ENCODE peak calls at places on chromosomes 6 and 20, in ten cellular contexts. N is left ventricle myocardium inferior; B is psoas muscle; P is fibroblast of lung; F is ascending aorta; E is CD8-positive, alpha-beta T cell; W is PC-3; V is cardiac muscle cell; O is pancreas; L is colonic mucosa. I is an unnamed sample. For H3K4me1, the result is how much of the 10 kb centered on the place peaks cover.

GRCh38 chr6:82507112-82507511 is 143.5 kb downstream of the TPBG start:
- DNase-seq in N (no peak), B (no peak), P (peak), F (no peak), E (no peak), W (peak), V (no peak), O (no peak), L (no peak), I (no peak)

GRCh38 chr6:43737272-43738081 is 32.5 kb upstream of the VEGFA start:
- DNase-seq in N (peak), B (peak), P (no peak), F (no peak), E (no peak), W (no peak), V (peak), O (no peak), L (no peak), I (no peak)

GRCh38 chr6:165663736-165664552 is 903 bp upstream of the PDE10A start:
- DNase-seq in N (peak), B (no peak), P (peak), F (no peak), E (no peak), W (no peak), V (no peak), O (no peak), L (no peak), I (no peak)

GRCh38 chr20:24363031-24363430 is 106.4 kb upstream of the SYNDIG1 start:
- DNase-seq in N (no peak), B (no peak), P (no peak), F (no peak), E (no peak), W (no peak), V (no peak), O (no peak), L (no peak), I (no peak)

GRCh38 chr6:90444125-90444745 is 142.6 kb downstream of the MAP3K7 start:
- DNase-seq in N (no peak), B (no peak), P (no peak), F (no peak), E (no peak), W (no peak), V (no peak), O (no peak), L (no peak), I (no peak)

GRCh38 chr20:51154708-51155690 is 132.1 kb upstream of the KCNG1 start:
- DNase-seq in N (no peak), B (no peak), P (no peak), F (no peak), E (no peak), W (no peak), V (no peak), O (no peak), L (no peak), I (no peak)

GRCh38 chr6:42124223-42124836 is 18.1 kb downstream of the C6orf132 start:
- DNase-seq in N (no peak), B (no peak), P (no peak), F (no peak), E (no peak), W (no peak), V (no peak), O (no peak), L (no peak), I (no peak)

GRCh38 chr20:24478584-24478983 is 9.2 kb downstream of the SYNDIG1 start:
- DNase-seq in N (no peak), B (no peak), P (no peak), F (no peak), E (no peak), W (no peak), V (no peak), O (no peak), L (no peak), I (no peak)

GRCh38 chr6:134689177-134689576 is 260.7 kb downstream of the ALDH8A1 start:
- DNase-seq in N (peak), B (no peak), P (no peak), F (no peak), E (no peak), W (no peak), V (no peak), O (no peak), L (no peak), I (no peak)

GRCh38 chr6:97136644-97137358 is 146.2 kb downstream of the MMS22L start:
- DNase-seq in N (no peak), B (no peak), P (no peak), F (no peak), E (no peak), W (no peak), V (no peak), O (no peak), L (no peak), I (no peak)

GRCh38 chr6:106056060-106056737 is 29.9 kb upstream of the PRDM1 start:
- DNase-seq in N (no peak), B (no peak), P (no peak), F (no peak), E (no peak), W (no peak), V (no peak), O (no peak), L (no peak), I (no peak)

GRCh38 chr6:43436577-43437282 is 9.4 kb downstream of the ABCC10 start:
- DNase-seq in N (no peak), B (no peak), P (peak), F (no peak), E (no peak), W (peak), V (peak), O (peak), L (no peak), I (peak)

GRCh38 chr20:47680804-47681529 is 104.3 kb downstream of the SULF2 start:
- DNase-seq in N (no peak), B (no peak), P (peak), F (no peak), E (no peak), W (peak), V (peak), O (no peak), L (no peak), I (no peak)

GRCh38 chr6:113719056-113719455 is 138.1 kb upstream of the MARCKS start:
- DNase-seq in N (no peak), B (no peak), P (no peak), F (no peak), E (no peak), W (peak), V (no peak), O (no peak), L (peak), I (no peak)

GRCh38 chr20:46994341-46994740 is 99.7 kb downstream of the EYA2 start:
- DNase-seq in N (no peak), B (no peak), P (no peak), F (no peak), E (no peak), W (no peak), V (no peak), O (no peak), L (no peak), I (no peak)

GRCh38 chr6:129432738-129433137 is 277.2 kb downstream of the ARHGAP18 start:
- DNase-seq in N (no peak), B (no peak), P (no peak), F (no peak), E (no peak), W (peak), V (peak), O (no peak), L (no peak), I (no peak)

GRCh38 chr6:147132889-147133288 is 71.3 kb upstream of the STXBP5 start:
- DNase-seq in N (no peak), B (no peak), P (peak), F (no peak), E (no peak), W (peak), V (peak), O (no peak), L (no peak), I (no peak)

DNA sequence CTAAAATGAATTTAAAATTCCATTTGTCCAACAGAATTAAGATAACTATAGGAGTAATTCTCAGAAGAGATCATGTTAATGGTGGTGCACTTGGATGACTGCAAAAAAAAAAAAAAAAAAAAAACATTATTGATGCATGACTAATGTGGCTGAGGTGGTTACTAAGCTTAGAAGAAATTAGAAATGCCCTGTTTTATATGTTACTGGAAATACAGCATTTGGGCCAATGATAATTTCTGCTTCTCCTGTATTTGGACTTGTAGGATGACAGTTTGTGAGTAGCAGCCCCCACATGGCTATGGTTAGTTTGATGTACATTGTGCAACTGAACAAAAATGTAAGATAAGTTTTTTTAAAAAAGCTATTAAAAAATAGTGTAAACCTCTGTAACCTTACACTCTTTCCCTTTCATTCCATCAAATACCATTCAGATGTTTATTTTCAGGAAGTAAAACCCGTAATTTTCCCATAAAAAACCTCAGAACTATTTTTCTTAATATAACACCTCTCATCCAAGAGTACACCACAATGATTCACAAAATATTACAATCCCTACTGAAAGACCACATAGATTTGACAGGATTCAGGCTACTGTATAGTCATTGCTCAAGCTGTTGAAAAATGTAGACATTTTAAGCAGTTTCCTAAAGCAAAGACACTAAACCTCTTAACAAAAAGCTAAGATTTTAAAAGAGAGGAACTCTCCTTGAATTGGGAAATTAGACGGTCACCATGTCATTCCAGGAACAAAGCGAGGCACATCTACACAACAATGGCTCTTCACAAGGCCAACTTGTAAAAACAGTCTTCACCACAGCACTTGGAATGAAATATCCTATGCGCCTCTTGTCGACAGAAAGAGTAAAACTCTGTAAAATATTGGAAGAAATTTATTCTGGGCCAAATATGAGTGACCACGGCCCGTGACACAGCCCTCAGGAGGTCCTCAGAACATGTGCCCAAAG is 83.0 kb downstream of the WDR27 start:
- DNase-seq in N (no peak), B (no peak), P (peak), F (no peak), E (no peak), W (peak), V (peak), O (no peak), L (no peak), I (no peak)
- H3K4me3 ChIP-seq in N (no peak), B (no peak), P (no peak), F (no peak), E (no peak), W (peak), V (no peak), O (no peak), L (no peak), I (no peak)

GRCh38 chr20:62351469-62352401 is 15.4 kb downstream of the LAMA5 start:
- DNase-seq in N (no peak), B (no peak), P (no peak), F (no peak), E (no peak), W (no peak), V (no peak), O (no peak), L (no peak), I (no peak)

GRCh38 chr20:62354031-62354808 is 12.9 kb downstream of the LAMA5 start:
- DNase-seq in N (no peak), B (peak), P (no peak), F (no peak), E (no peak), W (no peak), V (no peak), O (no peak), L (no peak), I (no peak)

GRCh38 chr20:62352402-62353288 is 14.5 kb downstream of the LAMA5 start:
- DNase-seq in N (peak), B (peak), P (peak), F (no peak), E (no peak), W (peak), V (no peak), O (no peak), L (no peak), I (no peak)

GRCh38 chr20:62354811-62355341 is 12.2 kb downstream of the LAMA5 start:
- DNase-seq in N (no peak), B (peak), P (no peak), F (no peak), E (no peak), W (no peak), V (no peak), O (no peak), L (no peak), I (no peak)

DNA sequence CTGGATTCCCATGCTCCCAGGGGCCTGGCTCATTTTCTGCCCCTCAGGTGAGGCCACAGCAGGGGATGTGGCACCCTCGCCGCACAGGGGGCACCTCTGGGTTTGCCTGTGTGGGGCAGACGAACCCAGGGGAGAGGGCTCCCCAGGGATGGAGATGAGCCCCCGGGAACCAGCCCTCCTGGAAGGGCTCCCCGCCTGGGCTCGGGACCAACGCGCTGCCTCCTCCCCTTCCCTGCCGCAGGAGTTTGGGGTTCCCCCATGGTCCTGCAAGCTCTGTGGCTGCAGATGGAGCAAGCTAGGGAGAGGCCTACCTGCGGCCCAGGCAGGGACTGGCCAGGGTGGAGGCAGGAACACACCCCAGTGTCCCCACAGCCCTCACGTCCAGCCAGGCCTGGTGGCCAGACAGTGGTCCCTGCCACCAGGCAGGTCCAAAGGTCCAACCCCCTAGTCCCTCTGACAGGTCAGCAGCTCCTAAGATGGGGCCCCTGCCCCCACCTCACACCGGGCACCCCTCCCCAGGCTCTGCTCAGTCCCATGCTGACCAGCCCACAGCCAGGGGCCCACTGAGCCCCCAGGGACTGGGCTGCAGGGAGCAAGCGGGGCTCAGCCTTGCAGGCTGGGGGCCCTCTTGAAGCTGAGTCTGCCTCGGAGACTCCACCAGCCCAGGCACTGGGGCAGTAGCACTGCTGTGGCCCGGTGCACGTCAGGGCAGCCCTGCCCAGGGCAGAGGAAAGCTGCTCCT is 13.7 kb downstream of the LAMA5 start:
- DNase-seq in N (no peak), B (peak), P (no peak), F (no peak), E (no peak), W (no peak), V (no peak), O (no peak), L (no peak), I (no peak)
- H3K4me1 ChIP-seq in N (half or more), B (half or more), P (under half), F (under half), E (under half), W (half or more), V (under half), O (under half), L (under half), I (half or more)

DNA sequence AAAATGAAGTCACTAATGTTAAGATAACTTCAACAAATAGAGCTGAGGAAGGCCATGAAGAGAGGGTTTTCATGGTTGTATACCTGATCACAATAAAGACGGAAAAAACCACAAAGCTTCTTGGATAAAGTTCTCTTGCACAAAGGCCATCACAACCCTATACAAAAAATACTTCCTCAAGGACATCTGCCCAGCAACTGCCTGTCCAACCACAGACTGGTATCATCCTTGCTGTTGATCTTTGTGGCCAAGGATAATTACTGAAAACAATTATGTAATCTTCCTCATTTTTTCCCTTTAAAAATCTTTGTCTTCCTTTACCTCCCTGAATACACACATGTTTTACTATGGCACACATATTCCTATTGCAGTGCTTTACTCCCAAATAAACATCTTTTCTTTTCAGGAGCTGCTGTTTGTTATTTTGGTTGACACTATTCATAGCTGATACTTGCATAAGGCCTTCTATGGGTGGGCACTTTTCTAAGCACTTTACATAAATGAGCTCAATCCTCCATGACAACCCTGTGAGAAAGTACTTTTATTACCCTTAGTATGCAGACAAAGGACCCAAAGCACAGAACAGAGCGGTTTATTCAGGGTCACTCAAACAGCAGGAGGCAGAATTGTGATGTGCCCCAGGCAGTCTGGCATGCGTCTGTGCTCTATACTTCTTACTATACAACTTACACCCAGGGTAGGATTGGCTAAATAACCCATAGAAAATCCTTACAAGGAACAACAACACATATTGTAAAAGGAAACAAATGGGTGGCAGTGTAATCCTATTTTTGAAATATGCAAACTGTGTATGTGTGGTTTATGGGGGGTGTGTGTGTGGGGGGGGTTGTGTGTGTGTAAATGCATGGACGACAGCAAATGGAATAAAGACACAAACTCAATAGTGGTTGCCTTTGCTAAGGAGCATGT is 35.0 kb downstream of the SNRNP48 start:
- DNase-seq in N (no peak), B (no peak), P (no peak), F (no peak), E (no peak), W (peak), V (no peak), O (no peak), L (no peak), I (no peak)
- TF ChIP-seq CTCF in N (no peak), B (no peak), P (no peak), F (no peak), E (no peak), W (peak), V (no peak), O (no peak), L (no peak), I (no peak)

GRCh38 chr20:62806383-62807050 is 1.9 kb downstream of the OGFR start:
- DNase-seq in N (no peak), B (no peak), P (no peak), F (no peak), E (no peak), W (no peak), V (no peak), O (no peak), L (no peak), I (no peak)
- H3K4me3 ChIP-seq in N (peak), B (peak), P (peak), F (peak), E (no peak), W (peak), V (no peak), O (no peak), L (peak), I (peak)

GRCh38 chr6:24228681-24229255 is 102.8 kb downstream of the NRSN1 start:
- DNase-seq in N (no peak), B (no peak), P (peak), F (no peak), E (no peak), W (no peak), V (peak), O (no peak), L (no peak), I (no peak)
- H3K4me1 ChIP-seq in N (under half), B (under half), P (under half), F (under half), E (under half), W (under half), V (under half), O (under half), L (under half), I (under half)

GRCh38 chr6:159217595-159218275 is 48.5 kb downstream of the FNDC1 start:
- DNase-seq in N (no peak), B (no peak), P (peak), F (no peak), E (no peak), W (peak), V (peak), O (peak), L (no peak), I (no peak)
- TF ChIP-seq CTCF in N (peak), B (no peak), P (peak), F (peak), E (no peak), W (peak), V (peak), O (peak), L (no peak), I (peak)